ENCODE peak calls at places on chromosomes 5 and 9, in five cellular contexts. One of them, this sample, is unnamed. For H3K4me1, the result is how much of the 10 kb centered on the place peaks cover.

GRCh38 chr9:89507626-89508025 is 9.7 kb upstream of the SEMA4D start:
- DNase-seq in left ventricle myocardium inferior: no peak
- DNase-seq in esophagus squamous epithelium: no peak
- DNase-seq in aorta: no peak
- DNase-seq in CD8-positive, alpha-beta memory T cell: peak
- DNase-seq in this sample: no peak

GRCh38 chr5:1547236-1547635 is 23.5 kb upstream of the LPCAT1 start:
- DNase-seq in aorta: peak
- DNase-seq in CD8-positive, alpha-beta memory T cell: no peak
- DNase-seq in esophagus squamous epithelium: no peak
- DNase-seq in left ventricle myocardium inferior: no peak
- DNase-seq in this sample: no peak

GRCh38 chr5:159010611-159011497 is 88.9 kb downstream of the EBF1 start:
- DNase-seq in left ventricle myocardium inferior: peak
- DNase-seq in esophagus squamous epithelium: no peak
- DNase-seq in CD8-positive, alpha-beta memory T cell: no peak
- DNase-seq in aorta: no peak
- DNase-seq in this sample: peak

GRCh38 chr9:132551556-132551955 is 30.9 kb upstream of the BARHL1 start:
- DNase-seq in aorta: no peak
- DNase-seq in CD8-positive, alpha-beta memory T cell: no peak
- DNase-seq in left ventricle myocardium inferior: no peak
- DNase-seq in esophagus squamous epithelium: no peak
- DNase-seq in this sample: no peak

GRCh38 chr9:83778164-83778563 is 39.4 kb downstream of the GKAP1 start:
- DNase-seq in CD8-positive, alpha-beta memory T cell: no peak
- DNase-seq in left ventricle myocardium inferior: no peak
- DNase-seq in aorta: no peak
- DNase-seq in esophagus squamous epithelium: no peak
- DNase-seq in this sample: no peak

GRCh38 chr5:8848997-8849585 is 696.8 kb downstream of the SEMA5A start:
- DNase-seq in CD8-positive, alpha-beta memory T cell: no peak
- DNase-seq in left ventricle myocardium inferior: no peak
- DNase-seq in esophagus squamous epithelium: no peak
- DNase-seq in aorta: no peak
- DNase-seq in this sample: no peak

GRCh38 chr9:95641591-95641990 is 124.8 kb upstream of the PTCH1 start:
- DNase-seq in esophagus squamous epithelium: no peak
- DNase-seq in aorta: no peak
- DNase-seq in CD8-positive, alpha-beta memory T cell: no peak
- DNase-seq in left ventricle myocardium inferior: no peak
- DNase-seq in this sample: no peak

GRCh38 chr9:90987566-90987965 is 185.9 kb downstream of the SYK start:
- DNase-seq in left ventricle myocardium inferior: no peak
- DNase-seq in aorta: no peak
- DNase-seq in CD8-positive, alpha-beta memory T cell: no peak
- DNase-seq in esophagus squamous epithelium: no peak
- DNase-seq in this sample: no peak

GRCh38 chr5:178388381-178389030 is 155.9 kb upstream of the PHYKPL start:
- DNase-seq in left ventricle myocardium inferior: peak
- DNase-seq in aorta: peak
- DNase-seq in CD8-positive, alpha-beta memory T cell: no peak
- DNase-seq in esophagus squamous epithelium: no peak
- DNase-seq in this sample: peak

GRCh38 chr9:83625120-83625710 is 2.3 kb downstream of the IDNK start:
- DNase-seq in left ventricle myocardium inferior: no peak
- DNase-seq in aorta: no peak
- DNase-seq in CD8-positive, alpha-beta memory T cell: no peak
- DNase-seq in esophagus squamous epithelium: no peak
- DNase-seq in this sample: no peak

GRCh38 chr9:89541798-89542197 is 43.9 kb upstream of the SEMA4D start:
- DNase-seq in left ventricle myocardium inferior: no peak
- DNase-seq in aorta: no peak
- DNase-seq in esophagus squamous epithelium: no peak
- DNase-seq in CD8-positive, alpha-beta memory T cell: no peak
- DNase-seq in this sample: no peak

GRCh38 chr9:135214054-135214640 is 126.7 kb downstream of the OLFM1 start:
- DNase-seq in aorta: peak
- DNase-seq in left ventricle myocardium inferior: no peak
- DNase-seq in esophagus squamous epithelium: no peak
- DNase-seq in CD8-positive, alpha-beta memory T cell: no peak
- DNase-seq in this sample: peak

GRCh38 chr9:134620751-134621557 is 20.6 kb upstream of the COL5A1 start:
- DNase-seq in CD8-positive, alpha-beta memory T cell: no peak
- DNase-seq in esophagus squamous epithelium: no peak
- DNase-seq in aorta: peak
- DNase-seq in left ventricle myocardium inferior: no peak
- DNase-seq in this sample: no peak

GRCh38 chr9:121059513-121059912 is 9.4 kb upstream of the C5 start:
- DNase-seq in aorta: no peak
- DNase-seq in left ventricle myocardium inferior: no peak
- DNase-seq in CD8-positive, alpha-beta memory T cell: no peak
- DNase-seq in esophagus squamous epithelium: no peak
- DNase-seq in this sample: no peak

GRCh38 chr5:96725257-96725656 is 63.1 kb downstream of the CAST start:
- DNase-seq in esophagus squamous epithelium: no peak
- DNase-seq in aorta: no peak
- DNase-seq in left ventricle myocardium inferior: no peak
- DNase-seq in CD8-positive, alpha-beta memory T cell: no peak
- DNase-seq in this sample: no peak

GRCh38 chr9:122900791-122901190 is 4.4 kb downstream of the RC3H2 start:
- DNase-seq in esophagus squamous epithelium: no peak
- DNase-seq in aorta: no peak
- DNase-seq in left ventricle myocardium inferior: no peak
- DNase-seq in CD8-positive, alpha-beta memory T cell: no peak
- DNase-seq in this sample: no peak

GRCh38 chr9:132239518-132239917 is 77.7 kb downstream of the NTNG2 start:
- DNase-seq in esophagus squamous epithelium: no peak
- DNase-seq in left ventricle myocardium inferior: no peak
- DNase-seq in aorta: peak
- DNase-seq in CD8-positive, alpha-beta memory T cell: no peak
- DNase-seq in this sample: no peak

GRCh38 chr5:943874-944620 is 51.4 kb downstream of the TRIP13 start:
- DNase-seq in CD8-positive, alpha-beta memory T cell: no peak
- DNase-seq in left ventricle myocardium inferior: no peak
- DNase-seq in esophagus squamous epithelium: no peak
- DNase-seq in aorta: peak
- DNase-seq in this sample: peak

GRCh38 chr9:119761737-119762136 is 392.5 kb upstream of the BRINP1 start:
- DNase-seq in left ventricle myocardium inferior: no peak
- DNase-seq in aorta: no peak
- DNase-seq in CD8-positive, alpha-beta memory T cell: no peak
- DNase-seq in esophagus squamous epithelium: no peak
- DNase-seq in this sample: no peak

GRCh38 chr9:100598641-100599145 is 20.8 kb downstream of the CAVIN4 start:
- DNase-seq in aorta: peak
- DNase-seq in left ventricle myocardium inferior: peak
- DNase-seq in esophagus squamous epithelium: no peak
- DNase-seq in CD8-positive, alpha-beta memory T cell: peak
- DNase-seq in this sample: peak

GRCh38 chr9:36572515-36573418 is at the start of gene MELK:
- DNase-seq in CD8-positive, alpha-beta memory T cell: peak
- DNase-seq in esophagus squamous epithelium: no peak
- DNase-seq in left ventricle myocardium inferior: peak
- DNase-seq in aorta: peak
- DNase-seq in this sample: peak

GRCh38 chr5:122896598-122897282 is 51.3 kb downstream of the SNX24 start:
- DNase-seq in CD8-positive, alpha-beta memory T cell: no peak
- DNase-seq in aorta: no peak
- DNase-seq in esophagus squamous epithelium: no peak
- DNase-seq in left ventricle myocardium inferior: no peak
- DNase-seq in this sample: no peak

GRCh38 chr9:20356392-20357206 is 265.7 kb downstream of the MLLT3 start:
- DNase-seq in esophagus squamous epithelium: no peak
- DNase-seq in aorta: peak
- DNase-seq in CD8-positive, alpha-beta memory T cell: peak
- DNase-seq in left ventricle myocardium inferior: peak
- DNase-seq in this sample: peak

GRCh38 chr9:20353931-20354652 is 268.2 kb downstream of the MLLT3 start:
- DNase-seq in left ventricle myocardium inferior: no peak
- DNase-seq in aorta: no peak
- DNase-seq in esophagus squamous epithelium: no peak
- DNase-seq in CD8-positive, alpha-beta memory T cell: no peak
- DNase-seq in this sample: no peak

GRCh38 chr9:20353529-20353928 is 268.8 kb downstream of the MLLT3 start:
- DNase-seq in left ventricle myocardium inferior: no peak
- DNase-seq in CD8-positive, alpha-beta memory T cell: no peak
- DNase-seq in aorta: no peak
- DNase-seq in esophagus squamous epithelium: no peak
- DNase-seq in this sample: no peak

GRCh38 chr9:20357207-20357503 is 265.1 kb downstream of the MLLT3 start:
- DNase-seq in aorta: no peak
- DNase-seq in left ventricle myocardium inferior: no peak
- DNase-seq in esophagus squamous epithelium: no peak
- DNase-seq in CD8-positive, alpha-beta memory T cell: no peak
- DNase-seq in this sample: no peak

DNA sequence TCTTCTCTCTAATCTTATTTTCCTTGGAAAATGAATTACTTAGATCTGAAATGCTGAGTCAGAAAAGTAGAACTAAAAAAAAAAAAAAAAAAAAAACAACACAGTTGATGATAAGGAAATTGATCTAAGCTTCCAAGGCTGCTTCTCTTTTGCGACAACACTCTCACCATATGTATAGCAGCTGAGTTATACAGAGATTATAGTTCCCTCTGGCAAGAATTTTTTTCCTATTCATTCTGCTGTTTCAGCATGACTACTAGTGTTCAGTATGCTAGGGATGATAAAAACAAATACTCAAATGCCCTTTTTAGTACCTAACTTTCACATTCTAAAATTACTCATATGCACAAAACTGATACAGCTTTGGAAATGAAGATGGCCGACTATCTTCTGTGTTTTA is 267.3 kb downstream of the MLLT3 start:
- DNase-seq in esophagus squamous epithelium: no peak
- DNase-seq in aorta: no peak
- DNase-seq in CD8-positive, alpha-beta memory T cell: no peak
- DNase-seq in left ventricle myocardium inferior: no peak
- DNase-seq in this sample: no peak
- H3K4me1 ChIP-seq in esophagus squamous epithelium: half or more
- H3K4me1 ChIP-seq in aorta: under half
- H3K4me1 ChIP-seq in CD8-positive, alpha-beta memory T cell: under half
- H3K4me1 ChIP-seq in left ventricle myocardium inferior: under half
- H3K4me1 ChIP-seq in this sample: under half

DNA sequence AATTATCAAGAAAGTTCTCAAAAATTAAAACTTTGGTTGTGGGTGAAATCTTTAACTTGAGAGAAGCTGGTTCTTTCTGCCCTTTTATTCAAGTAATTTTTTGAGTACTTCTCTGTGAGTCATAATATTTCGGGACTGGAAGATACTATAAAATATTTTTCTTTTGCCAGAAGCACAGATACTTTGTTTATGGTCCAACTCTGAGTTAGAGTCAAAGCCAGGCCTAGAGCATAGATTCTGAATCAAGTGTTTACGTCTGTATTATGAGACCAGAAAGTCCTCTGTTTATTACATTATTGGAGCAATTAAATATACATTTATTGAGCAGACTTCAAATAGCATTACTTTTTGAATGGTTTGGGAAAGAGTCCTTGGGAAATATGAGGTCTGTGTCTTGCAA is 187.9 kb downstream of the FER start:
- DNase-seq in esophagus squamous epithelium: no peak
- DNase-seq in CD8-positive, alpha-beta memory T cell: no peak
- DNase-seq in left ventricle myocardium inferior: no peak
- DNase-seq in aorta: no peak
- DNase-seq in this sample: no peak
- H3K4me1 ChIP-seq in esophagus squamous epithelium: under half
- H3K4me1 ChIP-seq in CD8-positive, alpha-beta memory T cell: under half
- H3K4me1 ChIP-seq in left ventricle myocardium inferior: under half
- H3K4me1 ChIP-seq in aorta: under half
- H3K4me1 ChIP-seq in this sample: under half

GRCh38 chr9:71916834-71917534 is 5.5 kb downstream of the C9orf85 start:
- DNase-seq in left ventricle myocardium inferior: no peak
- DNase-seq in esophagus squamous epithelium: no peak
- DNase-seq in CD8-positive, alpha-beta memory T cell: no peak
- DNase-seq in aorta: no peak
- DNase-seq in this sample: no peak

GRCh38 chr9:71918419-71918818 is 7.0 kb downstream of the C9orf85 start:
- DNase-seq in CD8-positive, alpha-beta memory T cell: no peak
- DNase-seq in aorta: no peak
- DNase-seq in esophagus squamous epithelium: no peak
- DNase-seq in left ventricle myocardium inferior: no peak
- DNase-seq in this sample: no peak

GRCh38 chr9:71924576-71924975 is 13.1 kb downstream of the C9orf85 start:
- DNase-seq in esophagus squamous epithelium: no peak
- DNase-seq in left ventricle myocardium inferior: no peak
- DNase-seq in aorta: no peak
- DNase-seq in CD8-positive, alpha-beta memory T cell: no peak
- DNase-seq in this sample: no peak

GRCh38 chr9:71920456-71921189 is 9.2 kb downstream of the C9orf85 start:
- DNase-seq in CD8-positive, alpha-beta memory T cell: no peak
- DNase-seq in aorta: no peak
- DNase-seq in left ventricle myocardium inferior: no peak
- DNase-seq in esophagus squamous epithelium: no peak
- DNase-seq in this sample: no peak

GRCh38 chr9:71921190-71921814 is 9.9 kb downstream of the C9orf85 start:
- DNase-seq in left ventricle myocardium inferior: no peak
- DNase-seq in CD8-positive, alpha-beta memory T cell: no peak
- DNase-seq in esophagus squamous epithelium: no peak
- DNase-seq in aorta: no peak
- DNase-seq in this sample: no peak
- H3K4me1 ChIP-seq in left ventricle myocardium inferior: under half
- H3K4me1 ChIP-seq in CD8-positive, alpha-beta memory T cell: under half
- H3K4me1 ChIP-seq in esophagus squamous epithelium: under half
- H3K4me1 ChIP-seq in aorta: under half
- H3K4me1 ChIP-seq in this sample: under half

GRCh38 chr5:143871672-143872071 is 59.7 kb downstream of the HMHB1 start:
- DNase-seq in aorta: no peak
- DNase-seq in CD8-positive, alpha-beta memory T cell: no peak
- DNase-seq in esophagus squamous epithelium: no peak
- DNase-seq in left ventricle myocardium inferior: no peak
- DNase-seq in this sample: no peak
- H3K4me1 ChIP-seq in aorta: under half
- H3K4me1 ChIP-seq in CD8-positive, alpha-beta memory T cell: under half
- H3K4me1 ChIP-seq in esophagus squamous epithelium: under half
- H3K4me1 ChIP-seq in left ventricle myocardium inferior: under half
- H3K4me1 ChIP-seq in this sample: under half

DNA sequence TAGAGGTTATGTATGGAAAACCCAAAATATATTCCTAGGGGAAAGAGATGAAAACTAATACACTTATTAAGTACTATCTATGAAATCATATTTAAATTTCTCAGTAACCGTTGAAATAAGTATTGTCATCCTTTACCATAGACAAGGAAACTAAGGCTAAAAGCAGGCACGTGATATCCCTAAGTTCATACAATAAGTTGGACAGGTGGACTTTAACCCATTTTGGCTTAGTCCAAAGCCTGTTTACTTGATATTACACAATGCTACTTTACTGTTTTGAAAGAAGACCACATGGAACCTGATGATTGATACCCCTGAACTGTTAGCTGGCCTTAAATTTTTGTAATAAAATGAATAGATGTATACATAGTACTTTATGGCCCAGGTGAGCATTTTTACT is 3.5 kb downstream of the NFX1 start:
- DNase-seq in aorta: no peak
- DNase-seq in esophagus squamous epithelium: no peak
- DNase-seq in CD8-positive, alpha-beta memory T cell: no peak
- DNase-seq in left ventricle myocardium inferior: no peak
- DNase-seq in this sample: no peak
- H3K4me1 ChIP-seq in aorta: under half
- H3K4me1 ChIP-seq in esophagus squamous epithelium: half or more
- H3K4me1 ChIP-seq in CD8-positive, alpha-beta memory T cell: half or more
- H3K4me1 ChIP-seq in left ventricle myocardium inferior: half or more
- H3K4me1 ChIP-seq in this sample: under half

GRCh38 chr5:74007193-74007592 is 381.2 kb downstream of the ARHGEF28 start:
- DNase-seq in left ventricle myocardium inferior: no peak
- DNase-seq in CD8-positive, alpha-beta memory T cell: no peak
- DNase-seq in esophagus squamous epithelium: no peak
- DNase-seq in aorta: no peak
- DNase-seq in this sample: no peak
- H3K4me1 ChIP-seq in left ventricle myocardium inferior: under half
- H3K4me1 ChIP-seq in CD8-positive, alpha-beta memory T cell: under half
- H3K4me1 ChIP-seq in esophagus squamous epithelium: under half
- H3K4me1 ChIP-seq in aorta: under half
- H3K4me1 ChIP-seq in this sample: under half